ENCODE peak calls at places on chromosomes 12 and 14, in seven cellular contexts. One of them, this sample, is unnamed.

GRCh38 chr12:112236786-112237185 is 111.4 kb downstream of the TRAFD1 start:
- DNase-seq in testis: no peak
- DNase-seq in HepG2: no peak
- DNase-seq in heart left ventricle: no peak
- DNase-seq in hepatocyte: no peak
- DNase-seq in breast epithelium: no peak
- DNase-seq in AG04450: no peak
- DNase-seq in this sample: no peak

GRCh38 chr12:132736913-132737312 is 24.7 kb downstream of the ANKLE2 start:
- DNase-seq in testis: no peak
- DNase-seq in HepG2: no peak
- DNase-seq in heart left ventricle: peak; percentile 43
- DNase-seq in hepatocyte: no peak
- DNase-seq in breast epithelium: no peak
- DNase-seq in AG04450: no peak
- DNase-seq in this sample: no peak

GRCh38 chr12:116544656-116545055 is 14.5 kb upstream of the MAP1LC3B2 start:
- DNase-seq in testis: peak; percentile 54
- DNase-seq in HepG2: no peak
- DNase-seq in heart left ventricle: no peak
- DNase-seq in hepatocyte: no peak
- DNase-seq in breast epithelium: no peak
- DNase-seq in AG04450: no peak
- DNase-seq in this sample: no peak

GRCh38 chr12:110689601-110690430 is 901 bp upstream of the HVCN1 start:
- DNase-seq in testis: peak; percentile 53
- DNase-seq in HepG2: no peak
- DNase-seq in heart left ventricle: peak; percentile 77
- DNase-seq in hepatocyte: peak; percentile 39
- DNase-seq in breast epithelium: no peak
- DNase-seq in AG04450: no peak
- DNase-seq in this sample: peak; percentile 72

GRCh38 chr12:120980800-120981368 is 2.5 kb downstream of the HNF1A start:
- DNase-seq in testis: no peak
- DNase-seq in HepG2: no peak
- DNase-seq in heart left ventricle: no peak
- DNase-seq in hepatocyte: peak; percentile 63
- DNase-seq in breast epithelium: no peak
- DNase-seq in AG04450: no peak
- DNase-seq in this sample: no peak

GRCh38 chr12:65603428-65604351 is 220.6 kb upstream of the HMGA2 start:
- DNase-seq in testis: peak; percentile 21
- DNase-seq in HepG2: no peak
- DNase-seq in heart left ventricle: no peak
- DNase-seq in hepatocyte: peak; percentile 30
- DNase-seq in breast epithelium: peak; percentile 55
- DNase-seq in AG04450: peak; percentile 59
- DNase-seq in this sample: no peak

GRCh38 chr12:31035226-31035625 is 38.4 kb upstream of the DDX11 start:
- DNase-seq in testis: no peak
- DNase-seq in HepG2: no peak
- DNase-seq in heart left ventricle: no peak
- DNase-seq in hepatocyte: no peak
- DNase-seq in breast epithelium: no peak
- DNase-seq in AG04450: no peak
- DNase-seq in this sample: no peak

GRCh38 chr12:19575307-19576243 is 136.3 kb downstream of the AEBP2 start:
- DNase-seq in testis: no peak
- DNase-seq in HepG2: peak; percentile 1
- DNase-seq in heart left ventricle: no peak
- DNase-seq in hepatocyte: peak; percentile 38
- DNase-seq in breast epithelium: peak; percentile 43
- DNase-seq in AG04450: no peak
- DNase-seq in this sample: no peak

GRCh38 chr12:25194211-25194610 is 749 bp downstream of the DNAI7 start:
- DNase-seq in testis: no peak
- DNase-seq in HepG2: no peak
- DNase-seq in heart left ventricle: no peak
- DNase-seq in hepatocyte: no peak
- DNase-seq in breast epithelium: no peak
- DNase-seq in AG04450: no peak
- DNase-seq in this sample: no peak

GRCh38 chr14:64656986-64657385 is 47.2 kb upstream of the PLEKHG3 start:
- DNase-seq in testis: no peak
- DNase-seq in HepG2: no peak
- DNase-seq in heart left ventricle: no peak
- DNase-seq in hepatocyte: no peak
- DNase-seq in breast epithelium: no peak
- DNase-seq in AG04450: peak; percentile 23
- DNase-seq in this sample: no peak

GRCh38 chr12:69647178-69647577 is 36.5 kb upstream of the LRRC10 start:
- DNase-seq in testis: no peak
- DNase-seq in HepG2: no peak
- DNase-seq in heart left ventricle: no peak
- DNase-seq in hepatocyte: no peak
- DNase-seq in breast epithelium: no peak
- DNase-seq in AG04450: no peak
- DNase-seq in this sample: no peak

GRCh38 chr12:115426732-115427131 is 742.8 kb upstream of the TBX3 start:
- DNase-seq in testis: no peak
- DNase-seq in HepG2: peak; percentile 92
- DNase-seq in heart left ventricle: no peak
- DNase-seq in hepatocyte: no peak
- DNase-seq in breast epithelium: no peak
- DNase-seq in AG04450: no peak
- DNase-seq in this sample: no peak

GRCh38 chr12:65695077-65695865 is 129.0 kb upstream of the HMGA2 start:
- DNase-seq in testis: no peak
- DNase-seq in HepG2: peak; percentile 15
- DNase-seq in heart left ventricle: peak; percentile 70
- DNase-seq in hepatocyte: peak; percentile 69
- DNase-seq in breast epithelium: peak; percentile 45
- DNase-seq in AG04450: peak; percentile 93
- DNase-seq in this sample: no peak

GRCh38 chr12:31324845-31325523 is 966 bp downstream of the SINHCAF start:
- DNase-seq in testis: peak; percentile 89
- DNase-seq in HepG2: no peak
- DNase-seq in heart left ventricle: peak; percentile 78
- DNase-seq in hepatocyte: peak; percentile 64
- DNase-seq in breast epithelium: peak; percentile 53
- DNase-seq in AG04450: no peak
- DNase-seq in this sample: peak; percentile 30

GRCh38 chr12:26297386-26298070 is 102.2 kb downstream of the SSPN start:
- DNase-seq in testis: no peak
- DNase-seq in HepG2: no peak
- DNase-seq in heart left ventricle: no peak
- DNase-seq in hepatocyte: no peak
- DNase-seq in breast epithelium: no peak
- DNase-seq in AG04450: no peak
- DNase-seq in this sample: no peak

DNA sequence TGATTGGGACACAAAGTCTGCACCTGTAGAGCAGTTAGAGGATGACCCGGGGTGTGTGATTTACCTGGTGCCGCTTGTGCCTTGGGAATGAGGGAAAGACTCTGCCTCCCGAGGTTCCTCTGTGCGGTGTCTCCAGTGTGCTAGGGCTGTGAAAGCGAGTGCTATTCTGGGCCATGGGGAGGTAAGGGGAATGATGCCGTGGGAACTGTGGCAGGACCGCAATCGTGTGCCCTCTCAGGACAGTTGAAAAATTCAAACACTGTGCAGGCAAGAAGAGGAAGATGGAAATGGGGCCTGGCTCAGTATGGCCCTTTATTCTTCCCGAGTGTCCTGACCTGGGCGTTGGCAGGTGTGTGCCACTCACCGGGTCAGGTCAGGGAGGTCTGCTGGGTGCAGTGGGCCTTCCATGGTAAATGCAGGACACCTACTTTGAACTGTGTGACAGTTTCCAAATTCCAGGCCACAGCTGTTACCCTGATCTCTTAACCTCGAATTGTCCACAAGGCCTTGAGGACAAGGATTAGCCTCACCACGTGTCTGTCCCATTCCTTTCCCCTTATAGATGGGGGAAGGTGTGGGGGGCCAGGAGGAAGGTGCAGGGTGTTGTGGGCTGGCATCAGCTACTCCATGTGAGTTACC is 1.4 kb downstream of the SIVA1 start:
- DNase-seq in testis: no peak
- DNase-seq in HepG2: no peak
- DNase-seq in heart left ventricle: no peak
- DNase-seq in hepatocyte: no peak
- DNase-seq in breast epithelium: no peak
- DNase-seq in AG04450: no peak
- DNase-seq in this sample: no peak
- TF ChIP-seq CTCF in testis: no peak
- TF ChIP-seq CTCF in HepG2: no peak
- TF ChIP-seq CTCF in heart left ventricle: no peak
- TF ChIP-seq CTCF in hepatocyte: no peak
- TF ChIP-seq CTCF in breast epithelium: no peak
- TF ChIP-seq CTCF in AG04450: no peak
- TF ChIP-seq CTCF in this sample: no peak

DNA sequence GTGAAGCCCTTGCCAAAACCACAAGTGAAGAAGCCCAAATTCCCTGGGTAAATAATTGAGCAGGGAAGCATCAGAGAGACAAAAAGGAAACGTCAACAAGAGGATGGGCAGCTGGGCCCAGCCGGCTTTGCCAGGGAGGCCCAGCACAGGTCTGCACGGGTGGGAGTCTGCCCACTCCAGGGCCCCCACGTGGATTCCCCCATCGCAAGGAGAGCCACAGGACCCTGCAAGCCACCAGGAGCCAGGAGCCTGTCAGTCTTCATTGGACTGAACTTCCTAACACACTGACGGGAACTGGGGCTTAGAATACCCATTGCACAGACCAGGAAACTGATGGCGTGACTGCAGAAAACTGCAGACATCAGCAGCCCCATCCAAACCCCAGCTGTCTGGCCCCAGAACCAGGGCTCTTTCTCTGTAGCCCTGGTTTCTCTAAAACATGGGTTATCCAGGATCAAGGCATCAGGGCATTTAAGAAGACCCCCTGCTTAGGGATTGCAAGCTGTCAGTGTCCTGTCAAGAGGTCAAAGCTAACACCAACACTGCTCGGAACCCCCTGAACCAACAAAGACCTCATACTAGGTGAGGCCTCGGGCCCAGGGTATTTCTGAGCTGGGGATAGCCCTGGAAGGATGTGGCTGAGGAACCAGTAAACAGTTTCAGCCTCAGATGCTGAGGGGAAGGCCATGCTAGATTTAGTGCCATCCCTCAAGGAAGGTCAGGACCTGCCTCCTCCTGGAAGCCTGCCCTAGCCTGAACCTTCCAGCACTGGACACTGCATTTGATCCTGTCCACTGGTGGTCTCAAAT is 39.4 kb downstream of the BCL11B start:
- DNase-seq in testis: no peak
- DNase-seq in HepG2: no peak
- DNase-seq in heart left ventricle: no peak
- DNase-seq in hepatocyte: no peak
- DNase-seq in breast epithelium: no peak
- DNase-seq in AG04450: no peak
- DNase-seq in this sample: no peak
- H3K27me3 ChIP-seq in testis: no peaks in the 10 kb centered on the region
- H3K27me3 ChIP-seq in HepG2: peaks cover 2% of the 10 kb centered on the region
- H3K27me3 ChIP-seq in heart left ventricle: peaks cover 14% of the 10 kb centered on the region
- H3K27me3 ChIP-seq in hepatocyte: no peaks in the 10 kb centered on the region
- H3K27me3 ChIP-seq in breast epithelium: peaks cover 4% of the 10 kb centered on the region
- H3K27me3 ChIP-seq in AG04450: no peaks in the 10 kb centered on the region
- H3K27me3 ChIP-seq in this sample: peaks cover 20% of the 10 kb centered on the region

GRCh38 chr14:24366664-24367505 is 1.1 kb upstream of the NFATC4 start:
- DNase-seq in testis: peak; percentile 88
- DNase-seq in HepG2: peak; percentile 92
- DNase-seq in heart left ventricle: peak; percentile 96
- DNase-seq in hepatocyte: peak; percentile 96
- DNase-seq in breast epithelium: peak; percentile 90
- DNase-seq in AG04450: peak; percentile 83
- DNase-seq in this sample: peak; percentile 98

GRCh38 chr14:24364841-24365240 is 3.1 kb upstream of the NFATC4 start:
- DNase-seq in testis: no peak
- DNase-seq in HepG2: no peak
- DNase-seq in heart left ventricle: no peak
- DNase-seq in hepatocyte: no peak
- DNase-seq in breast epithelium: no peak
- DNase-seq in AG04450: no peak
- DNase-seq in this sample: no peak

GRCh38 chr14:24367506-24368214 is at the start of gene NFATC4:
- DNase-seq in testis: peak; percentile 93
- DNase-seq in HepG2: peak; percentile 54
- DNase-seq in heart left ventricle: peak; percentile 79
- DNase-seq in hepatocyte: peak; percentile 90
- DNase-seq in breast epithelium: peak; percentile 62
- DNase-seq in AG04450: peak; percentile 90
- DNase-seq in this sample: peak; percentile 93

GRCh38 chr14:24365600-24366374 is 2.2 kb upstream of the NFATC4 start:
- DNase-seq in testis: peak; percentile 92
- DNase-seq in HepG2: peak; percentile 93
- DNase-seq in heart left ventricle: peak; percentile 89
- DNase-seq in hepatocyte: peak; percentile 95
- DNase-seq in breast epithelium: peak; percentile 85
- DNase-seq in AG04450: peak; percentile 73
- DNase-seq in this sample: peak; percentile 92

DNA sequence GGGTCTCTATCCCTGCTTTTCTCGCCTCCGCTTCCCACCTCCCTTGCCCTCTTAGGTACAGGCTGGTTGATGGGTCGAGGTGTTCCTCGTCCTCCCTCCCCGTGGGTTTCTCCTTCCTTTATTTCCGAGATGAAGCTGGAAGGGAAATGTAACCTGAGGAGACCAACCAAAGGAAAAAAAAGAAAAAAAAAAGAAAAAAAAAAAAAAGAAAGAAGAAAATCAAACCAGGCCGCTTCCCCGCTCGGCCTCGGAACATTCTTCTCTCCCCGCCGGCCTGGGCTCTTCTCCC is 1.7 kb upstream of the NFATC4 start:
- DNase-seq in testis: no peak
- DNase-seq in HepG2: no peak
- DNase-seq in heart left ventricle: no peak
- DNase-seq in hepatocyte: no peak
- DNase-seq in breast epithelium: no peak
- DNase-seq in AG04450: no peak
- DNase-seq in this sample: no peak
- H3K27ac ChIP-seq in testis: peak overlapping the region; percentile 87
- H3K27ac ChIP-seq in HepG2: no peak overlapping the region
- H3K27ac ChIP-seq in heart left ventricle: peak overlapping the region; percentile 98
- H3K27ac ChIP-seq in hepatocyte: peak overlapping the region; percentile 98
- H3K27ac ChIP-seq in breast epithelium: peak overlapping the region; percentile 93
- H3K27ac ChIP-seq in AG04450: peak overlapping the region; percentile 96
- H3K27ac ChIP-seq in this sample: peak overlapping the region; percentile 94

DNA sequence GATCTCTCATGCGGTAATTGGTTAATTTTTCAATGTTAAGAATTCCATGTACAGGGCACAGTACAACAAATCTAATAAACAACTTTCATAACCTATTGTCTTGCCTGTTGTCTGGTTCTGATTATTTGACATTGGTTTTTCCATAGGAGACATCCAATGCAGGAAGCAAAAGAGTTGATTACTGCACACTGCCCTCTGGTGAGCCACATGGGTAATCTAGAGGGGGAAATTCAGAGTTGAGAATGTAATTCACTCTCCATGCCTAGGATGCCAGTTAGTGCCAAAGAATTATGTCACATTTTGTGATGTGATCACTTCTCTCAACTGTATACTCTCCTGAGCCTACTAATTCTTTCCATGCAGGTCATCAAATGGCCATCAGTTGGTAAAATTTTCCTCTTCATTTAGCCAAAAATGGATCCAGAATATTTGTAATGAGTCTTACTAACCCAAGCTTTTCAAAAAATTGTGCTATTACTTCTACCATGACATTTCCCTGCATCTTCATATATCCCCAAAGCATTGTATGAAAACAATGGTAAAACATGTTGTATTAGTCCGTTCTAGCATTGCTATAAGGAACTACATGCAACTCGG is 17.7 kb upstream of the CCDC91 start:
- DNase-seq in testis: peak; percentile 40
- DNase-seq in HepG2: peak; percentile 39
- DNase-seq in heart left ventricle: no peak
- DNase-seq in hepatocyte: peak; percentile 50
- DNase-seq in breast epithelium: no peak
- DNase-seq in AG04450: peak; percentile 21
- DNase-seq in this sample: peak; percentile 29
- TF ChIP-seq CTCF in testis: no peak
- TF ChIP-seq CTCF in HepG2: peak; percentile 68
- TF ChIP-seq CTCF in heart left ventricle: peak; percentile 45
- TF ChIP-seq CTCF in hepatocyte: peak; percentile 67
- TF ChIP-seq CTCF in breast epithelium: no peak
- TF ChIP-seq CTCF in AG04450: peak; percentile 84
- TF ChIP-seq CTCF in this sample: peak; percentile 62

This sample was measured in WERI-Rb-1.